ENCODE peak calls at places on chromosomes 12 and 14, in five cellular contexts. O is upper lobe of right lung, H is endodermal cell, K is AG09309, V is ovary. S is an unnamed sample.

GRCh38 chr14:61525293-61526011 is 169.9 kb upstream of the HIF1A start:
- DNase-seq in O (peak; percentile 73), H (peak; percentile 15), V (peak; percentile 44), K (peak; percentile 63), S (peak; percentile 73)

GRCh38 chr14:65421201-65421981 is 8.9 kb downstream of the FUT8 start:
- DNase-seq in K (peak; percentile 55), O (no peak), H (no peak), V (no peak), S (no peak)

GRCh38 chr14:43116341-43116740 is 1390.7 kb downstream of the FSCB start:
- DNase-seq in K (no peak), V (no peak), H (no peak), O (no peak), S (no peak)

GRCh38 chr14:71586131-71586893 is 345.9 kb upstream of the RGS6 start:
- DNase-seq in O (no peak), V (peak; percentile 25), H (no peak), K (peak; percentile 21), S (peak; percentile 14)

GRCh38 chr12:6330192-6330591 is 11.7 kb downstream of the TNFRSF1A start:
- DNase-seq in O (no peak), V (no peak), K (no peak), H (no peak), S (no peak)

GRCh38 chr12:43501705-43502104 is 50.3 kb downstream of the ADAMTS20 start:
- DNase-seq in K (peak; percentile 7), V (no peak), H (no peak), O (no peak), S (peak; percentile 3)

GRCh38 chr14:36766974-36767373 is 105.3 kb downstream of the PAX9 start:
- DNase-seq in H (no peak), V (no peak), K (no peak), O (no peak), S (no peak)

GRCh38 chr12:73952304-73952703 is 585.3 kb upstream of the ATXN7L3B start:
- DNase-seq in H (no peak), K (no peak), O (no peak), V (no peak), S (no peak)

GRCh38 chr12:26623136-26623535 is 209.9 kb downstream of the ITPR2 start:
- DNase-seq in K (no peak), H (no peak), V (no peak), O (no peak), S (no peak)

GRCh38 chr12:65935906-65936528 is 111.7 kb downstream of the HMGA2 start:
- DNase-seq in O (no peak), K (no peak), V (no peak), H (no peak), S (no peak)

GRCh38 chr14:67411820-67412421 is at the start of gene PLEK2:
- DNase-seq in V (no peak), O (peak; percentile 89), K (no peak), H (no peak), S (no peak)

GRCh38 chr12:20718294-20718693 is 23.2 kb downstream of the SLCO1C1 start:
- DNase-seq in H (no peak), V (no peak), K (no peak), O (no peak), S (no peak)

GRCh38 chr14:66359500-66359899 is 126.7 kb upstream of the CCDC196 start:
- DNase-seq in K (no peak), V (no peak), H (no peak), O (no peak), S (peak; percentile 17)

GRCh38 chr12:26493656-26494055 is 298.3 kb downstream of the SSPN start:
- DNase-seq in O (no peak), H (no peak), K (no peak), V (no peak), S (no peak)

GRCh38 chr12:105704788-105705187 is 374.3 kb downstream of the C12orf75 start:
- DNase-seq in K (no peak), O (no peak), H (no peak), V (no peak), S (no peak)

GRCh38 chr12:51244269-51244668 is 5.6 kb downstream of the DAZAP2 start:
- DNase-seq in V (no peak), O (no peak), K (no peak), H (no peak), S (no peak)

GRCh38 chr12:30969006-30969405 is 42.5 kb downstream of the TSPAN11 start:
- DNase-seq in V (no peak), O (peak; percentile 38), H (no peak), K (no peak), S (no peak)

GRCh38 chr12:97276198-97276580 is 186.4 kb upstream of the RMST start:
- DNase-seq in O (no peak), H (peak; percentile 84), V (no peak), K (no peak), S (no peak)

GRCh38 chr14:89024691-89025090 is 200.2 kb downstream of the TTC8 start:
- DNase-seq in H (no peak), O (no peak), K (no peak), V (no peak), S (no peak)

GRCh38 chr14:89028462-89029134 is 204.1 kb downstream of the TTC8 start:
- DNase-seq in O (no peak), K (no peak), H (no peak), V (no peak), S (no peak)

GRCh38 chr14:89025581-89026236 is 201.3 kb downstream of the TTC8 start:
- DNase-seq in H (no peak), O (no peak), V (no peak), K (peak; percentile 65), S (peak; percentile 45)

GRCh38 chr14:89029961-89030694 is 205.7 kb downstream of the TTC8 start:
- DNase-seq in H (no peak), O (no peak), V (no peak), K (no peak), S (no peak)

GRCh38 chr14:89027097-89027740 is 202.8 kb downstream of the TTC8 start:
- DNase-seq in V (peak; percentile 52), O (peak; percentile 79), H (peak; percentile 83), K (no peak), S (no peak)
- H3K4me3 ChIP-seq in V (peak overlapping the region; percentile 32), O (peak overlapping the region; percentile 52), H (peak overlapping the region; percentile 79), K (peak overlapping the region; percentile 57), S (peak overlapping the region; percentile 60)

GRCh38 chr12:104687823-104688573 is 231.2 kb downstream of the CHST11 start:
- DNase-seq in K (no peak), H (no peak), V (no peak), O (no peak), S (no peak)
- H3K4me3 ChIP-seq in K (no peak overlapping the region), H (no peak overlapping the region), V (no peak overlapping the region), O (no peak overlapping the region), S (no peak overlapping the region)

GRCh38 chr14:90857866-90858265 is 41.6 kb upstream of the TTC7B start:
- DNase-seq in O (no peak), V (no peak), K (no peak), H (no peak), S (no peak)
- H3K4me3 ChIP-seq in O (peak overlapping the region; percentile 17), V (no peak overlapping the region), K (peak overlapping the region; percentile 19), H (no peak overlapping the region), S (no peak overlapping the region)

GRCh38 chr14:23069413-23069806 is 12.1 kb upstream of the CDH24 start:
- DNase-seq in V (no peak), K (no peak), H (no peak), O (no peak), S (no peak)

GRCh38 chr14:23071244-23071974 is 14.1 kb upstream of the CDH24 start:
- DNase-seq in H (peak; percentile 94), O (peak; percentile 90), K (peak; percentile 73), V (peak; percentile 83), S (peak; percentile 86)

GRCh38 chr14:23068792-23069412 is 11.6 kb upstream of the CDH24 start:
- DNase-seq in K (peak; percentile 81), H (peak; percentile 96), O (no peak), V (peak; percentile 74), S (peak; percentile 69)

GRCh38 chr14:23071975-23072539 is 14.7 kb upstream of the CDH24 start:
- DNase-seq in H (peak; percentile 80), O (no peak), K (no peak), V (no peak), S (no peak)

DNA sequence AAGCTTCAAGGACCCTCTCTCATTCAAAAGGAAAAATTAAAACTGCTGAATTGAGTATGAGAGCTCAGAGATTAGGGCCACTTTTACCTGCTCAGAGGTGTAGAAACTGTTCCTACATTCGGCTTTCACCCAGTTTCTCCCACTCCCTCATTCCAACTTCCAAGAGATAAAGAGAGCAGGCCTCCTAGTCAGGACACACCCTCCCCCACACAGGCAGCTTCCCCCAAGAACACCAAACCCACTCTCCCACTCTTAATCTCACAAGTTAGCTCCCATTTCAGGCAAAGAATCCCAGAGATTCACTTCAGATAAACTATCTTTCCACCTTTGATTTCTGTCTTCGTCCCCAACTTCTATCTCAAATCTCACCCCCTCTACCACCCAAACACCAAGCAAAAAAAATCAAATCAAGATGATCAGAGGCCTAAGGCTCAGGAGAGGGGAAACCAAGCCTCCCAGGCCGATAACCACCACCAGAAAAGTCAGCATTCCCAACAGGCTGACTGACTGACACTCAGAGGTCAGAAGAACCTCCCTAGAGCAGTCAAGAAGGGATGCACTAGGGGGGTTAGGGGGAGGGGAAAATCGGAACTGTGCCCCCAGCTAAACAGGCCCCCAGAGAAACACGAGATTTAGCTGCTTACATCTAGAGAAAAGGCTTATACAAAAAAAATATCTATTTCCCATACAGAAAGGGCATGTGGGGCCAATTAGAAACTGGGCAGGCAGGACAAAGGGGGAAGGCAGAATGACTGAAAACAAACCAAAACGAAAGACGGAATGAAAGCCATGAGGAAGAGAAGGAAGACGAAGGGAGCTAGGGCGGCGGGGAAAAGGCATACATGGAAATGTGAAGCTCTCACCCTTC is 13.2 kb upstream of the CDH24 start:
- DNase-seq in H (peak; percentile 53), K (no peak), O (no peak), V (no peak), S (no peak)
- H3K4me3 ChIP-seq in H (peak overlapping the region; percentile 90), K (peak overlapping the region; percentile 95), O (peak overlapping the region; percentile 71), V (peak overlapping the region; percentile 48), S (peak overlapping the region; percentile 61)

DNA sequence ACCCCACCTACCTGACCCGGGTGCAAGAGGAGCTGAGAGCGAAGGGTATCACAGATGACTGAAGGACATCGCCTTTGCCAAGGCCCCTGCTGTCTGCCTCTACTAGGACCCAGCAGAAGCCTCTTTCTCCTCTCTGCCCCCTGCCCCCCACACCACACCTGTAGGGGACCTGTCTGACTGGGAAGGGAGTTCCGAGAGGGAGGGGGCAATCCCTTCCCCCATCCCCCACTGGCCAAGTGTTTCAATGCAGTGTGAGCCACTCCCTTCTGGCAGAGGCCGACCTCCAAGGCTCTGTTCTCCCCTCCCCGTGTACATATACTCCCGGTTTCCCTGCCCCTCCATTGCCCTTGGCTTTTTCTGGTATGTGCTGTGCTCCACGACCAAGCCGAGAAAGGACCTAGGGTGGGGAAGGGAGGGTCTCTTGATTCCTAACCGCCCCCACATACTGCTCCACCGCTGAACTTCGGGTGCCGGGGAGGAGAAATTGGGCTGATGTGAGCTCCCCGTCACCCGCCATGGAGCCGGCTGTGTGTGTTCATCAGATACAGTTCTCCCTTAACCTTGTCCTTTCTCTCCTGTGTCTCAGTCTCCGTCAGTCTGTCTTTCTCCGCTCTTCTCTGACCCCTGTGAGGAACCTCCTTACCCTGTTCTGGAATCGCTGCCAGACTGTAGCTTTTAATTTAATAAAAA is 2.0 kb upstream of the ARHGEF25 start:
- DNase-seq in V (no peak), O (no peak), K (no peak), H (peak; percentile 80), S (no peak)
- H3K4me3 ChIP-seq in V (peak overlapping the region; percentile 68), O (peak overlapping the region; percentile 62), K (no peak overlapping the region), H (no peak overlapping the region), S (no peak overlapping the region)

DNA sequence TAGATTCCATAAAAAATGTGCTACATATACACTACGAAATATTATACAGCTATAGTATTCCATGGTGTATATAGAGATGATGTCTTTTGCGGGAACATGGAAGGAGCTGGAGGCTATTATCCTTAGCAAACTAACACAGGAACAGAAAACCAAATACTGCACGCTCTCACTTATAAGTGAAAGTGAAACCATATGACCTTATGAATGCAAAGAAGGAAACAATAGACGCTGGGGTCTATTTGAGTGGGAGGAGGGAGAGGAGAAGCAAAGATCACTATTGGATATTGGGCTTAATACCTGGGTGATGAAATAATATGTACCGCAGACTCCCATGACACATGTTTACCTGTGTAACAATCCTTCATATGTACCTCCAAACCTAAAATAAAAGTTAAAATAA is 142.7 kb downstream of the LRFN5 start:
- DNase-seq in V (no peak), K (no peak), H (no peak), O (no peak), S (peak; percentile 19)
- H3K4me3 ChIP-seq in V (no peak overlapping the region), K (no peak overlapping the region), H (no peak overlapping the region), O (peak overlapping the region; percentile 43), S (peak overlapping the region; percentile 2)